ENCODE peak calls at places on chromosomes 13 and 19, in seven cellular contexts. One of them, this sample, is unnamed.
A peak's percentile ranks its signal among the peaks of the same experiment; 100 is the strongest.

GRCh38 chr19:49459388-49459787 is 6.4 kb downstream of the ALDH16A1 start:
- DNase-seq in mucosa of descending colon: no peak
- DNase-seq in Caco-2: no peak
- DNase-seq in CD8-positive, alpha-beta T cell: no peak
- DNase-seq in AG09309: no peak
- DNase-seq in fibroblast of villous mesenchyme: no peak
- DNase-seq in prostate gland: no peak
- DNase-seq in this sample: no peak

GRCh38 chr13:24150613-24151012 is 9.9 kb upstream of the SPATA13 start:
- DNase-seq in mucosa of descending colon: no peak
- DNase-seq in Caco-2: no peak
- DNase-seq in CD8-positive, alpha-beta T cell: no peak
- DNase-seq in AG09309: no peak
- DNase-seq in fibroblast of villous mesenchyme: no peak
- DNase-seq in prostate gland: no peak
- DNase-seq in this sample: no peak

GRCh38 chr19:17324357-17325114 is 10.1 kb downstream of the ANO8 start:
- DNase-seq in mucosa of descending colon: no peak
- DNase-seq in Caco-2: no peak
- DNase-seq in CD8-positive, alpha-beta T cell: no peak
- DNase-seq in AG09309: no peak
- DNase-seq in fibroblast of villous mesenchyme: no peak
- DNase-seq in prostate gland: no peak
- DNase-seq in this sample: no peak

GRCh38 chr19:5434970-5435641 is 20.1 kb upstream of the ZNRF4 start:
- DNase-seq in mucosa of descending colon: no peak
- DNase-seq in Caco-2: no peak
- DNase-seq in CD8-positive, alpha-beta T cell: no peak
- DNase-seq in AG09309: peak; percentile 29
- DNase-seq in fibroblast of villous mesenchyme: no peak
- DNase-seq in prostate gland: no peak
- DNase-seq in this sample: no peak

GRCh38 chr13:110559429-110559943 is 2.0 kb downstream of the RAB20 start:
- DNase-seq in mucosa of descending colon: peak; percentile 84
- DNase-seq in Caco-2: no peak
- DNase-seq in CD8-positive, alpha-beta T cell: no peak
- DNase-seq in AG09309: no peak
- DNase-seq in fibroblast of villous mesenchyme: peak; percentile 74
- DNase-seq in prostate gland: no peak
- DNase-seq in this sample: no peak

GRCh38 chr19:11286312-11286974 is 9.5 kb upstream of the TSPAN16 start:
- DNase-seq in mucosa of descending colon: no peak
- DNase-seq in Caco-2: no peak
- DNase-seq in CD8-positive, alpha-beta T cell: no peak
- DNase-seq in AG09309: no peak
- DNase-seq in fibroblast of villous mesenchyme: peak; percentile 31
- DNase-seq in prostate gland: no peak
- DNase-seq in this sample: no peak

GRCh38 chr13:77800219-77800618 is 102.7 kb downstream of the SLAIN1 start:
- DNase-seq in mucosa of descending colon: no peak
- DNase-seq in Caco-2: no peak
- DNase-seq in CD8-positive, alpha-beta T cell: no peak
- DNase-seq in AG09309: peak; percentile 2
- DNase-seq in fibroblast of villous mesenchyme: peak; percentile 65
- DNase-seq in prostate gland: no peak
- DNase-seq in this sample: no peak

GRCh38 chr19:46488551-46488950 is 7.1 kb downstream of the PNMA8B start:
- DNase-seq in mucosa of descending colon: no peak
- DNase-seq in Caco-2: no peak
- DNase-seq in CD8-positive, alpha-beta T cell: no peak
- DNase-seq in AG09309: no peak
- DNase-seq in fibroblast of villous mesenchyme: no peak
- DNase-seq in prostate gland: no peak
- DNase-seq in this sample: no peak

GRCh38 chr13:32660227-32660626 is 74.0 kb downstream of the PDS5B start:
- DNase-seq in mucosa of descending colon: no peak
- DNase-seq in Caco-2: no peak
- DNase-seq in CD8-positive, alpha-beta T cell: no peak
- DNase-seq in AG09309: no peak
- DNase-seq in fibroblast of villous mesenchyme: no peak
- DNase-seq in prostate gland: no peak
- DNase-seq in this sample: no peak

GRCh38 chr13:30545320-30545719 is 72.4 kb upstream of the USPL1 start:
- DNase-seq in mucosa of descending colon: no peak
- DNase-seq in Caco-2: no peak
- DNase-seq in CD8-positive, alpha-beta T cell: no peak
- DNase-seq in AG09309: no peak
- DNase-seq in fibroblast of villous mesenchyme: no peak
- DNase-seq in prostate gland: no peak
- DNase-seq in this sample: no peak

GRCh38 chr13:82010780-82011179 is 1669.9 kb upstream of the SPRY2 start:
- DNase-seq in mucosa of descending colon: no peak
- DNase-seq in Caco-2: no peak
- DNase-seq in CD8-positive, alpha-beta T cell: no peak
- DNase-seq in AG09309: no peak
- DNase-seq in fibroblast of villous mesenchyme: no peak
- DNase-seq in prostate gland: no peak
- DNase-seq in this sample: no peak

GRCh38 chr19:34500656-34501120 is 19.1 kb downstream of the WTIP start:
- DNase-seq in mucosa of descending colon: no peak
- DNase-seq in Caco-2: peak; percentile 26
- DNase-seq in CD8-positive, alpha-beta T cell: no peak
- DNase-seq in AG09309: no peak
- DNase-seq in fibroblast of villous mesenchyme: no peak
- DNase-seq in prostate gland: no peak
- DNase-seq in this sample: no peak

GRCh38 chr13:74443623-74444022 is 309.4 kb upstream of the KLF12 start:
- DNase-seq in mucosa of descending colon: no peak
- DNase-seq in Caco-2: no peak
- DNase-seq in CD8-positive, alpha-beta T cell: no peak
- DNase-seq in AG09309: peak; percentile 52
- DNase-seq in fibroblast of villous mesenchyme: peak; percentile 52
- DNase-seq in prostate gland: no peak
- DNase-seq in this sample: no peak

GRCh38 chr13:110340812-110341444 is 33.8 kb downstream of the COL4A2 start:
- DNase-seq in mucosa of descending colon: peak; percentile 65
- DNase-seq in Caco-2: no peak
- DNase-seq in CD8-positive, alpha-beta T cell: peak; percentile 45
- DNase-seq in AG09309: no peak
- DNase-seq in fibroblast of villous mesenchyme: peak; percentile 93
- DNase-seq in prostate gland: peak; percentile 37
- DNase-seq in this sample: no peak

GRCh38 chr13:84500016-84500415 is 617.7 kb upstream of the SLITRK1 start:
- DNase-seq in mucosa of descending colon: no peak
- DNase-seq in Caco-2: no peak
- DNase-seq in CD8-positive, alpha-beta T cell: no peak
- DNase-seq in AG09309: peak; percentile 7
- DNase-seq in fibroblast of villous mesenchyme: peak; percentile 2
- DNase-seq in prostate gland: no peak
- DNase-seq in this sample: no peak

GRCh38 chr19:11378319-11379189 is 4.1 kb downstream of the SWSAP1 start:
- DNase-seq in mucosa of descending colon: peak; percentile 62
- DNase-seq in Caco-2: peak; percentile 50
- DNase-seq in CD8-positive, alpha-beta T cell: no peak
- DNase-seq in AG09309: no peak
- DNase-seq in fibroblast of villous mesenchyme: peak; percentile 37
- DNase-seq in prostate gland: peak; percentile 57
- DNase-seq in this sample: no peak

GRCh38 chr19:1651548-1652394 is 644 bp downstream of the TCF3 start:
- DNase-seq in mucosa of descending colon: peak; percentile 74
- DNase-seq in Caco-2: peak; percentile 32
- DNase-seq in CD8-positive, alpha-beta T cell: peak; percentile 31
- DNase-seq in AG09309: no peak
- DNase-seq in fibroblast of villous mesenchyme: peak; percentile 55
- DNase-seq in prostate gland: no peak
- DNase-seq in this sample: peak; percentile 72

GRCh38 chr19:49835562-49835961 is 15.4 kb upstream of the PTOV1 start:
- DNase-seq in mucosa of descending colon: no peak
- DNase-seq in Caco-2: no peak
- DNase-seq in CD8-positive, alpha-beta T cell: no peak
- DNase-seq in AG09309: no peak
- DNase-seq in fibroblast of villous mesenchyme: no peak
- DNase-seq in prostate gland: no peak
- DNase-seq in this sample: no peak

GRCh38 chr19:33156354-33156753 is 24.4 kb downstream of the WDR88 start:
- DNase-seq in mucosa of descending colon: no peak
- DNase-seq in Caco-2: no peak
- DNase-seq in CD8-positive, alpha-beta T cell: no peak
- DNase-seq in AG09309: no peak
- DNase-seq in fibroblast of villous mesenchyme: peak; percentile 53
- DNase-seq in prostate gland: no peak
- DNase-seq in this sample: no peak

GRCh38 chr13:35630551-35631275 is 154.2 kb upstream of the MAB21L1 start:
- DNase-seq in mucosa of descending colon: no peak
- DNase-seq in Caco-2: peak; percentile 76
- DNase-seq in CD8-positive, alpha-beta T cell: no peak
- DNase-seq in AG09309: peak; percentile 32
- DNase-seq in fibroblast of villous mesenchyme: peak; percentile 42
- DNase-seq in prostate gland: peak; percentile 16
- DNase-seq in this sample: no peak

GRCh38 chr13:98450495-98451167 is 126.3 kb downstream of the STK24 start:
- DNase-seq in mucosa of descending colon: no peak
- DNase-seq in Caco-2: no peak
- DNase-seq in CD8-positive, alpha-beta T cell: no peak
- DNase-seq in AG09309: no peak
- DNase-seq in fibroblast of villous mesenchyme: no peak
- DNase-seq in prostate gland: peak; percentile 73
- DNase-seq in this sample: no peak

GRCh38 chr19:2503521-2504109 is 27.7 kb downstream of the GADD45B start:
- DNase-seq in mucosa of descending colon: no peak
- DNase-seq in Caco-2: no peak
- DNase-seq in CD8-positive, alpha-beta T cell: peak; percentile 66
- DNase-seq in AG09309: no peak
- DNase-seq in fibroblast of villous mesenchyme: peak; percentile 75
- DNase-seq in prostate gland: no peak
- DNase-seq in this sample: no peak

DNA sequence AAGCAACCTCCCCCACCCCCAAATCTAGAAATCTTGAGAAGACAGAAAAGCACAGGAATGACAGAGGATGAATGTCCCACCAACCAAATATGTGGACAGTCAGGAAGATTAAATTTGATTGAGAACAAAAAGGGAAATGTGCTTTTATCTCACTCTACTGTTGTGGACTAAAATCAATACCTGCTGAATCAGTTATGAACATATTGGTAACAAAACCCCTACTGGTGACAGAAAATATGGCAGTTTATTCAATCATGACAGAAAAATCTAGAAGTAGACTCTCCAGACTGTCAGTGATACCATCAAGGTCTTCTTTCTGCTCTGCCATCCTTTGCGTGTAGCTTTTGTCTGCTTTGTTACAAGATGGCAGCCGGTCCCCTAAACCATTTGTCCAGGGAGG is 35.2 kb downstream of the FAM216B start:
- DNase-seq in mucosa of descending colon: no peak
- DNase-seq in Caco-2: no peak
- DNase-seq in CD8-positive, alpha-beta T cell: no peak
- DNase-seq in AG09309: no peak
- DNase-seq in fibroblast of villous mesenchyme: no peak
- DNase-seq in prostate gland: no peak
- DNase-seq in this sample: no peak
- TF ChIP-seq CTCF in mucosa of descending colon: no peak
- TF ChIP-seq CTCF in Caco-2: no peak
- TF ChIP-seq CTCF in CD8-positive, alpha-beta T cell: peak; percentile 27
- TF ChIP-seq CTCF in AG09309: peak; percentile 32
- TF ChIP-seq CTCF in fibroblast of villous mesenchyme: no peak
- TF ChIP-seq CTCF in prostate gland: no peak
- TF ChIP-seq CTCF in this sample: peak; percentile 53

GRCh38 chr13:48750588-48751383 is 97.1 kb downstream of the CYSLTR2 start:
- DNase-seq in mucosa of descending colon: no peak
- DNase-seq in Caco-2: no peak
- DNase-seq in CD8-positive, alpha-beta T cell: no peak
- DNase-seq in AG09309: no peak
- DNase-seq in fibroblast of villous mesenchyme: peak; percentile 51
- DNase-seq in prostate gland: no peak
- DNase-seq in this sample: no peak

GRCh38 chr13:48749699-48750473 is 96.2 kb downstream of the CYSLTR2 start:
- DNase-seq in mucosa of descending colon: peak; percentile 59
- DNase-seq in Caco-2: peak; percentile 68
- DNase-seq in CD8-positive, alpha-beta T cell: peak; percentile 17
- DNase-seq in AG09309: peak; percentile 92
- DNase-seq in fibroblast of villous mesenchyme: peak; percentile 97
- DNase-seq in prostate gland: no peak
- DNase-seq in this sample: no peak

GRCh38 chr13:48746816-48747215 is 93.1 kb downstream of the CYSLTR2 start:
- DNase-seq in mucosa of descending colon: no peak
- DNase-seq in Caco-2: no peak
- DNase-seq in CD8-positive, alpha-beta T cell: no peak
- DNase-seq in AG09309: no peak
- DNase-seq in fibroblast of villous mesenchyme: no peak
- DNase-seq in prostate gland: no peak
- DNase-seq in this sample: no peak

GRCh38 chr13:48748681-48749080 is 95.0 kb downstream of the CYSLTR2 start:
- DNase-seq in mucosa of descending colon: no peak
- DNase-seq in Caco-2: no peak
- DNase-seq in CD8-positive, alpha-beta T cell: no peak
- DNase-seq in AG09309: no peak
- DNase-seq in fibroblast of villous mesenchyme: peak; percentile 17
- DNase-seq in prostate gland: no peak
- DNase-seq in this sample: no peak

GRCh38 chr13:48749144-48749543 is 95.4 kb downstream of the CYSLTR2 start:
- DNase-seq in mucosa of descending colon: no peak
- DNase-seq in Caco-2: no peak
- DNase-seq in CD8-positive, alpha-beta T cell: no peak
- DNase-seq in AG09309: no peak
- DNase-seq in fibroblast of villous mesenchyme: peak; percentile 43
- DNase-seq in prostate gland: no peak
- DNase-seq in this sample: no peak
- TF ChIP-seq CTCF in mucosa of descending colon: no peak
- TF ChIP-seq CTCF in Caco-2: no peak
- TF ChIP-seq CTCF in CD8-positive, alpha-beta T cell: no peak
- TF ChIP-seq CTCF in AG09309: no peak
- TF ChIP-seq CTCF in fibroblast of villous mesenchyme: no peak
- TF ChIP-seq CTCF in prostate gland: no peak
- TF ChIP-seq CTCF in this sample: no peak

GRCh38 chr13:92535222-92536006 is 691.2 kb upstream of the GPC6 start:
- DNase-seq in mucosa of descending colon: no peak
- DNase-seq in Caco-2: no peak
- DNase-seq in CD8-positive, alpha-beta T cell: no peak
- DNase-seq in AG09309: no peak
- DNase-seq in fibroblast of villous mesenchyme: no peak
- DNase-seq in prostate gland: no peak
- DNase-seq in this sample: no peak

GRCh38 chr13:92530364-92530763 is 696.2 kb upstream of the GPC6 start:
- DNase-seq in mucosa of descending colon: no peak
- DNase-seq in Caco-2: no peak
- DNase-seq in CD8-positive, alpha-beta T cell: no peak
- DNase-seq in AG09309: no peak
- DNase-seq in fibroblast of villous mesenchyme: no peak
- DNase-seq in prostate gland: no peak
- DNase-seq in this sample: no peak
- TF ChIP-seq CTCF in mucosa of descending colon: no peak
- TF ChIP-seq CTCF in Caco-2: no peak
- TF ChIP-seq CTCF in CD8-positive, alpha-beta T cell: no peak
- TF ChIP-seq CTCF in AG09309: no peak
- TF ChIP-seq CTCF in fibroblast of villous mesenchyme: no peak
- TF ChIP-seq CTCF in prostate gland: no peak
- TF ChIP-seq CTCF in this sample: peak; percentile 20

DNA sequence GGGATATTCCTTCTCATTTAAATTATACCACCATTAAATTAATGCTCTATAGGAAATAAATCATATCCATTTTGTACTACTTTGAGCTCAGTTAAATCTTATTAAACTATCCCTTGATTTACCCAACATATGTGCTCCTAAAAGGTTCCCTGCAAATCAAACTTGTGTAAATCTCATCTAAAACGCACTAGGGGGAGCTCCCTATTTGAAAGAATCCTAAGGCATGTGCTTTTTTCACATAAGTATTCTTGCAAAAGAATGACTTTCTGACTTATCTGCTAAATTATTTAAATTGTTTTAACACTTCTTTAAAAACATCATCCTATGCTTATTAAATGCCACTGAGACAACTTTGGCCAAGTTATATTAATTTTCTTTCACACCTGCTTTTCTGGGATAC is 7.9 kb downstream of the INTS6 start:
- DNase-seq in mucosa of descending colon: no peak
- DNase-seq in Caco-2: no peak
- DNase-seq in CD8-positive, alpha-beta T cell: no peak
- DNase-seq in AG09309: no peak
- DNase-seq in fibroblast of villous mesenchyme: peak; percentile 61
- DNase-seq in prostate gland: no peak
- DNase-seq in this sample: no peak
- TF ChIP-seq CTCF in mucosa of descending colon: no peak
- TF ChIP-seq CTCF in Caco-2: peak; percentile 41
- TF ChIP-seq CTCF in CD8-positive, alpha-beta T cell: no peak
- TF ChIP-seq CTCF in AG09309: peak; percentile 41
- TF ChIP-seq CTCF in fibroblast of villous mesenchyme: peak; percentile 33
- TF ChIP-seq CTCF in prostate gland: no peak
- TF ChIP-seq CTCF in this sample: peak; percentile 44